ENCODE peak calls at places on chromosome 18, in four cellular contexts. G is PC-9, N is left lung, K is endothelial cell of umbilical vein. B is an unnamed sample.

GRCh38 chr18:75072672-75073371 is 136.1 kb downstream of the PTGR3 start:
- DNase-seq in G (no peak), N (no peak), K (no peak), B (no peak)

GRCh38 chr18:22465859-22466602 is 48.3 kb upstream of the CTAGE1 start:
- DNase-seq in G (peak; percentile 50), N (peak; percentile 43), K (peak; percentile 73), B (peak; percentile 42)

GRCh38 chr18:70015127-70015526 is 67.5 kb upstream of the CD226 start:
- DNase-seq in G (no peak), N (no peak), K (no peak), B (no peak)

GRCh38 chr18:76691800-76692199 is 130.6 kb upstream of the ZNF236 start:
- DNase-seq in G (no peak), N (no peak), K (no peak), B (no peak)

GRCh38 chr18:50806208-50806616 is 13.6 kb downstream of the MRO start:
- DNase-seq in G (no peak), N (peak; percentile 68), K (no peak), B (peak; percentile 77)

GRCh38 chr18:23662309-23663263 is at the start of gene ANKRD29:
- DNase-seq in G (peak; percentile 40), N (peak; percentile 37), K (peak; percentile 16), B (peak; percentile 13)

GRCh38 chr18:78672862-78673446 is 306.7 kb upstream of the SALL3 start:
- DNase-seq in G (no peak), N (no peak), K (no peak), B (no peak)

GRCh38 chr18:50128506-50129271 is 66.3 kb downstream of the MYO5B start:
- DNase-seq in G (no peak), N (no peak), K (no peak), B (peak; percentile 39)

GRCh38 chr18:50056185-50056584 is 138.8 kb downstream of the MYO5B start:
- DNase-seq in G (no peak), N (no peak), K (no peak), B (no peak)

GRCh38 chr18:42174909-42175308 is 219.9 kb downstream of the PIK3C3 start:
- DNase-seq in G (no peak), N (no peak), K (no peak), B (no peak)

GRCh38 chr18:42915240-42915791 is 200.2 kb downstream of the RIT2 start:
- DNase-seq in G (no peak), N (no peak), K (no peak), B (no peak)

GRCh38 chr18:14746897-14747296 is 1.1 kb upstream of the ANKRD30B start:
- DNase-seq in G (no peak), N (no peak), K (no peak), B (no peak)

GRCh38 chr18:34224423-34225217 is at the start of gene NOL4:
- DNase-seq in G (no peak), N (peak; percentile 38), K (peak; percentile 19), B (peak; percentile 61)

GRCh38 chr18:11177382-11177781 is 28.0 kb upstream of the PIEZO2 start:
- DNase-seq in G (no peak), N (no peak), K (no peak), B (no peak)

GRCh38 chr18:59042477-59042842 is 97.2 kb upstream of the SEC11C start:
- DNase-seq in G (no peak), N (no peak), K (no peak), B (no peak)

GRCh38 chr18:11245889-11246288 is 96.5 kb upstream of the PIEZO2 start:
- DNase-seq in G (no peak), N (no peak), K (no peak), B (no peak)

GRCh38 chr18:4391859-4392258 is 63.2 kb downstream of the DLGAP1 start:
- DNase-seq in G (no peak), N (no peak), K (no peak), B (no peak)

GRCh38 chr18:567119-567518 is 13.1 kb upstream of the CETN1 start:
- DNase-seq in G (no peak), N (no peak), K (no peak), B (no peak)

GRCh38 chr18:58247363-58247834 is 203.4 kb downstream of the NEDD4L start:
- DNase-seq in G (no peak), N (no peak), K (peak; percentile 83), B (no peak)

GRCh38 chr18:4858378-4859127 is 338.5 kb downstream of the AKAIN1 start:
- DNase-seq in G (no peak), N (no peak), K (no peak), B (no peak)

GRCh38 chr18:63540131-63540530 is 2.0 kb upstream of the SERPINB12 start:
- DNase-seq in G (no peak), N (no peak), K (no peak), B (no peak)

GRCh38 chr18:47247036-47247832 is 4.2 kb downstream of the SKOR2 start:
- DNase-seq in G (no peak), N (no peak), K (no peak), B (no peak)
- TF ChIP-seq CTCF in G (no peak), N (peak; percentile 28), K (peak; percentile 44), B (peak; percentile 33)

GRCh38 chr18:39571511-39571910 is 2005.9 kb upstream of the CELF4 start:
- DNase-seq in G (peak; percentile 1), N (no peak), K (peak; percentile 39), B (no peak)
- TF ChIP-seq CTCF in G (peak; percentile 59), N (peak; percentile 24), K (peak; percentile 19), B (peak; percentile 52)

GRCh38 chr18:25305584-25305983 is 46.4 kb downstream of the ZNF521 start:
- DNase-seq in G (no peak), N (no peak), K (no peak), B (no peak)

GRCh38 chr18:25306671-25307070 is 45.3 kb downstream of the ZNF521 start:
- DNase-seq in G (no peak), N (no peak), K (no peak), B (no peak)

GRCh38 chr18:25314824-25315223 is 37.1 kb downstream of the ZNF521 start:
- DNase-seq in G (no peak), N (no peak), K (no peak), B (no peak)

GRCh38 chr18:25313274-25313673 is 38.7 kb downstream of the ZNF521 start:
- DNase-seq in G (no peak), N (no peak), K (peak; percentile 38), B (no peak)

GRCh38 chr18:25310045-25310444 is 41.9 kb downstream of the ZNF521 start:
- DNase-seq in G (no peak), N (no peak), K (peak; percentile 75), B (no peak)
- TF ChIP-seq CTCF in G (peak; percentile 29), N (no peak), K (no peak), B (no peak)

GRCh38 chr18:72935744-72936143 is 68.0 kb upstream of the NETO1 start:
- DNase-seq in G (no peak), N (no peak), K (no peak), B (no peak)
- TF ChIP-seq CTCF in G (no peak), N (no peak), K (no peak), B (no peak)